ENCODE peak calls at places on chromosomes 1 and 21, in four cellular contexts. One of them, this sample, is unnamed.

GRCh38 chr1:182389619-182390047 is 2.0 kb downstream of the GLUL start:
- DNase-seq in DMS79: no peak
- DNase-seq in Daoy: peak; percentile 11
- DNase-seq in amygdala: no peak
- DNase-seq in this sample: no peak

GRCh38 chr1:116762781-116763115 is 8.5 kb downstream of the CD2 start:
- DNase-seq in DMS79: no peak
- DNase-seq in Daoy: no peak
- DNase-seq in amygdala: no peak
- DNase-seq in this sample: no peak

GRCh38 chr1:93822710-93823425 is 56.1 kb downstream of the DNTTIP2 start:
- DNase-seq in DMS79: no peak
- DNase-seq in Daoy: no peak
- DNase-seq in amygdala: no peak
- DNase-seq in this sample: no peak

GRCh38 chr1:11707621-11708276 is 16.2 kb downstream of the DRAXIN start:
- DNase-seq in DMS79: peak; percentile 95
- DNase-seq in Daoy: no peak
- DNase-seq in amygdala: no peak
- DNase-seq in this sample: no peak

GRCh38 chr1:178374016-178374415 is 122.7 kb downstream of the CLEC20A start:
- DNase-seq in amygdala: no peak
- DNase-seq in Daoy: no peak
- DNase-seq in DMS79: no peak
- DNase-seq in this sample: no peak

GRCh38 chr1:176379626-176380339 is 83.2 kb upstream of the PAPPA2 start:
- DNase-seq in amygdala: no peak
- DNase-seq in DMS79: no peak
- DNase-seq in Daoy: no peak
- DNase-seq in this sample: no peak

GRCh38 chr1:54421101-54421504 is 14.9 kb upstream of the SSBP3 start:
- DNase-seq in amygdala: no peak
- DNase-seq in Daoy: peak; percentile 85
- DNase-seq in DMS79: no peak
- DNase-seq in this sample: no peak

GRCh38 chr1:73162576-73162975 is 880.2 kb upstream of the NEGR1 start:
- DNase-seq in amygdala: no peak
- DNase-seq in Daoy: no peak
- DNase-seq in DMS79: no peak
- DNase-seq in this sample: no peak

GRCh38 chr21:41653944-41654625 is 112.8 kb downstream of the RIPK4 start:
- DNase-seq in DMS79: no peak
- DNase-seq in Daoy: no peak
- DNase-seq in amygdala: no peak
- DNase-seq in this sample: peak; percentile 29

GRCh38 chr1:215002471-215002870 is 80.1 kb upstream of the KCNK2 start:
- DNase-seq in amygdala: no peak
- DNase-seq in Daoy: peak; percentile 42
- DNase-seq in DMS79: no peak
- DNase-seq in this sample: peak; percentile 25

GRCh38 chr21:24223625-24224024 is 1383.7 kb downstream of the MRPL39 start:
- DNase-seq in Daoy: no peak
- DNase-seq in amygdala: no peak
- DNase-seq in DMS79: no peak
- DNase-seq in this sample: no peak

GRCh38 chr1:32770221-32770731 is 46.9 kb downstream of the YARS1 start:
- DNase-seq in Daoy: no peak
- DNase-seq in DMS79: no peak
- DNase-seq in amygdala: no peak
- DNase-seq in this sample: no peak

GRCh38 chr1:183881387-183882084 is 76.6 kb downstream of the RGL1 start:
- DNase-seq in DMS79: peak; percentile 73
- DNase-seq in Daoy: peak; percentile 93
- DNase-seq in amygdala: peak; percentile 60
- DNase-seq in this sample: peak; percentile 78

GRCh38 chr1:217272385-217272784 is 358.5 kb downstream of the GPATCH2 start:
- DNase-seq in Daoy: no peak
- DNase-seq in DMS79: no peak
- DNase-seq in amygdala: no peak
- DNase-seq in this sample: peak; percentile 77

GRCh38 chr1:245986404-245987221 is 520.5 kb downstream of the SMYD3 start:
- DNase-seq in Daoy: peak; percentile 76
- DNase-seq in DMS79: no peak
- DNase-seq in amygdala: no peak
- DNase-seq in this sample: peak; percentile 86

GRCh38 chr1:56803561-56804156 is 15.5 kb downstream of the FYB2 start:
- DNase-seq in Daoy: peak; percentile 61
- DNase-seq in DMS79: no peak
- DNase-seq in amygdala: no peak
- DNase-seq in this sample: no peak

GRCh38 chr1:57835620-57836019 is 411.8 kb upstream of the DAB1 start:
- DNase-seq in DMS79: no peak
- DNase-seq in Daoy: peak; percentile 13
- DNase-seq in amygdala: no peak
- DNase-seq in this sample: no peak

GRCh38 chr1:235703516-235703915 is 53.9 kb upstream of the GNG4 start:
- DNase-seq in Daoy: peak; percentile 41
- DNase-seq in DMS79: no peak
- DNase-seq in amygdala: no peak
- DNase-seq in this sample: peak; percentile 38

GRCh38 chr21:21631961-21632360 is 633.8 kb downstream of the NCAM2 start:
- DNase-seq in amygdala: no peak
- DNase-seq in Daoy: no peak
- DNase-seq in DMS79: no peak
- DNase-seq in this sample: no peak

GRCh38 chr21:34839070-34839820 is 170.5 kb downstream of the CLIC6 start:
- DNase-seq in DMS79: no peak
- DNase-seq in Daoy: no peak
- DNase-seq in amygdala: no peak
- DNase-seq in this sample: no peak

GRCh38 chr1:202116287-202116686 is 6.4 kb upstream of the GPR37L1 start:
- DNase-seq in amygdala: no peak
- DNase-seq in DMS79: no peak
- DNase-seq in Daoy: no peak
- DNase-seq in this sample: no peak

GRCh38 chr1:201190624-201191051 is at the start of gene IGFN1:
- DNase-seq in Daoy: peak; percentile 17
- DNase-seq in DMS79: no peak
- DNase-seq in amygdala: no peak
- DNase-seq in this sample: no peak

GRCh38 chr1:149927535-149928387 is at the start of gene SF3B4:
- DNase-seq in Daoy: peak; percentile 97
- DNase-seq in amygdala: peak; percentile 92
- DNase-seq in DMS79: peak; percentile 86
- DNase-seq in this sample: peak; percentile 91

This sample was measured in brain microvascular endothelial cell.